ENCODE peak calls at places on chromosomes 1 and 21, in nine cellular contexts. One of them, this sample, is unnamed.

GRCh38 chr1:22751124-22751531 is 40.5 kb downstream of the EPHB2 start:
- DNase-seq in iPS-NIHi11: no peak
- DNase-seq in T-helper 1 cell: no peak
- DNase-seq in D341Med: no peak
- DNase-seq in fibroblast of pulmonary artery: no peak
- DNase-seq in nucleus accumbens: no peak
- DNase-seq in omental fat pad: no peak
- DNase-seq in neural progenitor cell: no peak
- DNase-seq in left cardiac atrium: no peak
- DNase-seq in this sample: no peak

GRCh38 chr1:116847688-116848531 is 61.8 kb upstream of the PTGFRN start:
- DNase-seq in nucleus accumbens: no peak
- DNase-seq in T-helper 1 cell: no peak
- DNase-seq in fibroblast of pulmonary artery: peak
- DNase-seq in D341Med: no peak
- DNase-seq in iPS-NIHi11: no peak
- DNase-seq in neural progenitor cell: no peak
- DNase-seq in left cardiac atrium: peak
- DNase-seq in omental fat pad: no peak
- DNase-seq in this sample: no peak

GRCh38 chr1:27603320-27603961 is 503 bp downstream of the AHDC1 start:
- DNase-seq in fibroblast of pulmonary artery: no peak
- DNase-seq in omental fat pad: no peak
- DNase-seq in left cardiac atrium: peak
- DNase-seq in nucleus accumbens: no peak
- DNase-seq in D341Med: peak
- DNase-seq in iPS-NIHi11: no peak
- DNase-seq in neural progenitor cell: peak
- DNase-seq in T-helper 1 cell: peak
- DNase-seq in this sample: no peak

GRCh38 chr1:97364086-97364485 is 556.7 kb downstream of the DPYD start:
- DNase-seq in neural progenitor cell: no peak
- DNase-seq in D341Med: no peak
- DNase-seq in T-helper 1 cell: no peak
- DNase-seq in fibroblast of pulmonary artery: peak
- DNase-seq in nucleus accumbens: no peak
- DNase-seq in omental fat pad: no peak
- DNase-seq in iPS-NIHi11: no peak
- DNase-seq in left cardiac atrium: no peak
- DNase-seq in this sample: no peak

GRCh38 chr1:246425895-246426294 is 81.2 kb downstream of the SMYD3 start:
- DNase-seq in fibroblast of pulmonary artery: no peak
- DNase-seq in neural progenitor cell: no peak
- DNase-seq in D341Med: no peak
- DNase-seq in T-helper 1 cell: no peak
- DNase-seq in left cardiac atrium: no peak
- DNase-seq in omental fat pad: no peak
- DNase-seq in iPS-NIHi11: no peak
- DNase-seq in nucleus accumbens: no peak
- DNase-seq in this sample: no peak

GRCh38 chr1:148434832-148435231 is 48.3 kb downstream of the PPIAL4G start:
- DNase-seq in neural progenitor cell: no peak
- DNase-seq in nucleus accumbens: no peak
- DNase-seq in fibroblast of pulmonary artery: no peak
- DNase-seq in left cardiac atrium: no peak
- DNase-seq in iPS-NIHi11: no peak
- DNase-seq in T-helper 1 cell: no peak
- DNase-seq in omental fat pad: no peak
- DNase-seq in D341Med: peak
- DNase-seq in this sample: no peak

GRCh38 chr1:32142446-32143301 is 34.8 kb downstream of the KPNA6 start:
- DNase-seq in neural progenitor cell: no peak
- DNase-seq in fibroblast of pulmonary artery: peak
- DNase-seq in D341Med: peak
- DNase-seq in left cardiac atrium: peak
- DNase-seq in T-helper 1 cell: no peak
- DNase-seq in nucleus accumbens: no peak
- DNase-seq in omental fat pad: no peak
- DNase-seq in iPS-NIHi11: peak
- DNase-seq in this sample: no peak

GRCh38 chr1:39490596-39491145 is 765 bp upstream of the BMP8A start:
- DNase-seq in T-helper 1 cell: peak
- DNase-seq in neural progenitor cell: peak
- DNase-seq in D341Med: no peak
- DNase-seq in omental fat pad: no peak
- DNase-seq in nucleus accumbens: no peak
- DNase-seq in left cardiac atrium: no peak
- DNase-seq in iPS-NIHi11: peak
- DNase-seq in fibroblast of pulmonary artery: no peak
- DNase-seq in this sample: peak

GRCh38 chr1:212401838-212402582 is 12.7 kb downstream of the PACC1 start:
- DNase-seq in nucleus accumbens: no peak
- DNase-seq in left cardiac atrium: no peak
- DNase-seq in T-helper 1 cell: no peak
- DNase-seq in fibroblast of pulmonary artery: peak
- DNase-seq in omental fat pad: no peak
- DNase-seq in neural progenitor cell: no peak
- DNase-seq in D341Med: no peak
- DNase-seq in iPS-NIHi11: no peak
- DNase-seq in this sample: no peak

GRCh38 chr1:81174811-81175476 is 625.8 kb upstream of the ADGRL2 start:
- DNase-seq in iPS-NIHi11: no peak
- DNase-seq in omental fat pad: no peak
- DNase-seq in neural progenitor cell: no peak
- DNase-seq in left cardiac atrium: no peak
- DNase-seq in T-helper 1 cell: no peak
- DNase-seq in fibroblast of pulmonary artery: peak
- DNase-seq in D341Med: no peak
- DNase-seq in nucleus accumbens: no peak
- DNase-seq in this sample: no peak

GRCh38 chr1:217889401-217889800 is 258.3 kb downstream of the SPATA17 start:
- DNase-seq in left cardiac atrium: peak
- DNase-seq in iPS-NIHi11: peak
- DNase-seq in D341Med: peak
- DNase-seq in fibroblast of pulmonary artery: no peak
- DNase-seq in nucleus accumbens: no peak
- DNase-seq in T-helper 1 cell: no peak
- DNase-seq in neural progenitor cell: peak
- DNase-seq in omental fat pad: no peak
- DNase-seq in this sample: no peak

GRCh38 chr1:152869808-152870419 is 8.2 kb upstream of the SMCP start:
- DNase-seq in D341Med: peak
- DNase-seq in T-helper 1 cell: peak
- DNase-seq in left cardiac atrium: peak
- DNase-seq in iPS-NIHi11: peak
- DNase-seq in neural progenitor cell: peak
- DNase-seq in fibroblast of pulmonary artery: peak
- DNase-seq in nucleus accumbens: no peak
- DNase-seq in omental fat pad: peak
- DNase-seq in this sample: peak

GRCh38 chr1:172089768-172090510 is 248.6 kb downstream of the DNM3 start:
- DNase-seq in iPS-NIHi11: peak
- DNase-seq in D341Med: peak
- DNase-seq in neural progenitor cell: peak
- DNase-seq in omental fat pad: no peak
- DNase-seq in left cardiac atrium: peak
- DNase-seq in T-helper 1 cell: peak
- DNase-seq in fibroblast of pulmonary artery: peak
- DNase-seq in nucleus accumbens: no peak
- DNase-seq in this sample: peak

GRCh38 chr1:77757616-77758015 is 2.0 kb downstream of the USP33 start:
- DNase-seq in T-helper 1 cell: no peak
- DNase-seq in omental fat pad: no peak
- DNase-seq in left cardiac atrium: no peak
- DNase-seq in D341Med: no peak
- DNase-seq in fibroblast of pulmonary artery: peak
- DNase-seq in nucleus accumbens: no peak
- DNase-seq in iPS-NIHi11: no peak
- DNase-seq in neural progenitor cell: no peak
- DNase-seq in this sample: no peak

GRCh38 chr1:99645199-99645598 is 714 bp upstream of the PALMD start:
- DNase-seq in iPS-NIHi11: no peak
- DNase-seq in T-helper 1 cell: no peak
- DNase-seq in omental fat pad: no peak
- DNase-seq in neural progenitor cell: no peak
- DNase-seq in left cardiac atrium: peak
- DNase-seq in D341Med: no peak
- DNase-seq in nucleus accumbens: no peak
- DNase-seq in fibroblast of pulmonary artery: peak
- DNase-seq in this sample: no peak

GRCh38 chr1:229258031-229258850 is 12.7 kb upstream of the RAB4A start:
- DNase-seq in neural progenitor cell: peak
- DNase-seq in omental fat pad: no peak
- DNase-seq in T-helper 1 cell: peak
- DNase-seq in left cardiac atrium: peak
- DNase-seq in iPS-NIHi11: peak
- DNase-seq in D341Med: peak
- DNase-seq in nucleus accumbens: peak
- DNase-seq in fibroblast of pulmonary artery: peak
- DNase-seq in this sample: peak

GRCh38 chr1:89670168-89670567 is 37.2 kb downstream of the LRRC8C start:
- DNase-seq in neural progenitor cell: no peak
- DNase-seq in T-helper 1 cell: no peak
- DNase-seq in omental fat pad: no peak
- DNase-seq in D341Med: no peak
- DNase-seq in iPS-NIHi11: no peak
- DNase-seq in fibroblast of pulmonary artery: peak
- DNase-seq in left cardiac atrium: no peak
- DNase-seq in nucleus accumbens: no peak
- DNase-seq in this sample: no peak

GRCh38 chr1:56285554-56286402 is 293.6 kb downstream of the PLPP3 start:
- DNase-seq in D341Med: no peak
- DNase-seq in omental fat pad: no peak
- DNase-seq in neural progenitor cell: no peak
- DNase-seq in left cardiac atrium: no peak
- DNase-seq in iPS-NIHi11: no peak
- DNase-seq in T-helper 1 cell: no peak
- DNase-seq in nucleus accumbens: no peak
- DNase-seq in fibroblast of pulmonary artery: peak
- DNase-seq in this sample: no peak

GRCh38 chr21:32597205-32597604 is 11.9 kb upstream of the TCP10L start:
- DNase-seq in D341Med: no peak
- DNase-seq in T-helper 1 cell: no peak
- DNase-seq in nucleus accumbens: no peak
- DNase-seq in fibroblast of pulmonary artery: peak
- DNase-seq in neural progenitor cell: no peak
- DNase-seq in omental fat pad: no peak
- DNase-seq in iPS-NIHi11: no peak
- DNase-seq in left cardiac atrium: no peak
- DNase-seq in this sample: no peak

GRCh38 chr1:219959540-219960208 is 31.3 kb upstream of the SLC30A10 start:
- DNase-seq in neural progenitor cell: no peak
- DNase-seq in D341Med: no peak
- DNase-seq in T-helper 1 cell: no peak
- DNase-seq in nucleus accumbens: no peak
- DNase-seq in fibroblast of pulmonary artery: no peak
- DNase-seq in iPS-NIHi11: no peak
- DNase-seq in omental fat pad: no peak
- DNase-seq in left cardiac atrium: no peak
- DNase-seq in this sample: no peak

GRCh38 chr1:205214756-205215155 is 3.3 kb upstream of the DSTYK start:
- DNase-seq in T-helper 1 cell: no peak
- DNase-seq in iPS-NIHi11: no peak
- DNase-seq in left cardiac atrium: no peak
- DNase-seq in nucleus accumbens: no peak
- DNase-seq in D341Med: no peak
- DNase-seq in fibroblast of pulmonary artery: no peak
- DNase-seq in neural progenitor cell: no peak
- DNase-seq in omental fat pad: no peak
- DNase-seq in this sample: no peak

GRCh38 chr1:88855986-88856385 is 35.4 kb downstream of the GTF2B start:
- DNase-seq in left cardiac atrium: no peak
- DNase-seq in neural progenitor cell: no peak
- DNase-seq in omental fat pad: no peak
- DNase-seq in fibroblast of pulmonary artery: peak
- DNase-seq in T-helper 1 cell: no peak
- DNase-seq in D341Med: no peak
- DNase-seq in iPS-NIHi11: no peak
- DNase-seq in nucleus accumbens: no peak
- DNase-seq in this sample: no peak

GRCh38 chr1:15738416-15739113 is 2.5 kb downstream of the SLC25A34 start:
- DNase-seq in neural progenitor cell: no peak
- DNase-seq in nucleus accumbens: no peak
- DNase-seq in omental fat pad: no peak
- DNase-seq in iPS-NIHi11: no peak
- DNase-seq in fibroblast of pulmonary artery: no peak
- DNase-seq in D341Med: no peak
- DNase-seq in left cardiac atrium: no peak
- DNase-seq in T-helper 1 cell: no peak
- DNase-seq in this sample: no peak

GRCh38 chr1:180178511-180179161 is 24.0 kb downstream of the QSOX1 start:
- DNase-seq in omental fat pad: peak
- DNase-seq in neural progenitor cell: peak
- DNase-seq in D341Med: peak
- DNase-seq in left cardiac atrium: peak
- DNase-seq in nucleus accumbens: no peak
- DNase-seq in fibroblast of pulmonary artery: peak
- DNase-seq in T-helper 1 cell: peak
- DNase-seq in iPS-NIHi11: peak
- DNase-seq in this sample: peak

GRCh38 chr1:96233422-96233821 is 488.2 kb upstream of the PTBP2 start:
- DNase-seq in T-helper 1 cell: no peak
- DNase-seq in fibroblast of pulmonary artery: no peak
- DNase-seq in iPS-NIHi11: no peak
- DNase-seq in omental fat pad: no peak
- DNase-seq in neural progenitor cell: no peak
- DNase-seq in nucleus accumbens: no peak
- DNase-seq in left cardiac atrium: no peak
- DNase-seq in D341Med: no peak
- DNase-seq in this sample: no peak

GRCh38 chr1:216221260-216221700 is 202.0 kb downstream of the USH2A start:
- DNase-seq in D341Med: peak
- DNase-seq in iPS-NIHi11: peak
- DNase-seq in omental fat pad: no peak
- DNase-seq in nucleus accumbens: no peak
- DNase-seq in T-helper 1 cell: no peak
- DNase-seq in left cardiac atrium: no peak
- DNase-seq in fibroblast of pulmonary artery: peak
- DNase-seq in neural progenitor cell: peak
- DNase-seq in this sample: no peak

GRCh38 chr1:203170625-203171330 is 4.8 kb downstream of the MYBPH start:
- DNase-seq in D341Med: no peak
- DNase-seq in T-helper 1 cell: no peak
- DNase-seq in iPS-NIHi11: no peak
- DNase-seq in fibroblast of pulmonary artery: no peak
- DNase-seq in omental fat pad: no peak
- DNase-seq in nucleus accumbens: no peak
- DNase-seq in left cardiac atrium: no peak
- DNase-seq in neural progenitor cell: no peak
- DNase-seq in this sample: no peak

GRCh38 chr1:12539705-12540579 is 78.1 kb downstream of the DHRS3 start:
- DNase-seq in fibroblast of pulmonary artery: peak
- DNase-seq in iPS-NIHi11: peak
- DNase-seq in T-helper 1 cell: no peak
- DNase-seq in omental fat pad: no peak
- DNase-seq in neural progenitor cell: peak
- DNase-seq in left cardiac atrium: peak
- DNase-seq in D341Med: peak
- DNase-seq in nucleus accumbens: no peak
- DNase-seq in this sample: no peak

GRCh38 chr21:16942703-16943102 is 570.1 kb upstream of the CXADR start:
- DNase-seq in T-helper 1 cell: no peak
- DNase-seq in neural progenitor cell: peak
- DNase-seq in nucleus accumbens: no peak
- DNase-seq in fibroblast of pulmonary artery: peak
- DNase-seq in D341Med: peak
- DNase-seq in left cardiac atrium: no peak
- DNase-seq in omental fat pad: no peak
- DNase-seq in iPS-NIHi11: peak
- DNase-seq in this sample: no peak

GRCh38 chr1:9346566-9346965 is 53.9 kb downstream of the SPSB1 start:
- DNase-seq in D341Med: no peak
- DNase-seq in nucleus accumbens: no peak
- DNase-seq in neural progenitor cell: no peak
- DNase-seq in omental fat pad: no peak
- DNase-seq in fibroblast of pulmonary artery: no peak
- DNase-seq in T-helper 1 cell: no peak
- DNase-seq in left cardiac atrium: no peak
- DNase-seq in iPS-NIHi11: no peak
- DNase-seq in this sample: no peak

GRCh38 chr1:48040122-48040521 is 42.9 kb upstream of the TRABD2B start:
- DNase-seq in iPS-NIHi11: no peak
- DNase-seq in omental fat pad: no peak
- DNase-seq in D341Med: no peak
- DNase-seq in left cardiac atrium: no peak
- DNase-seq in nucleus accumbens: no peak
- DNase-seq in neural progenitor cell: no peak
- DNase-seq in fibroblast of pulmonary artery: no peak
- DNase-seq in T-helper 1 cell: no peak
- DNase-seq in this sample: no peak